ENCODE peak calls at places on chromosomes 11 and 22, in six cellular contexts. One of them, this sample, is unnamed.
A peak's percentile ranks its signal among the peaks of the same experiment; 100 is the strongest.

GRCh38 chr11:833849-834311 is 1.1 kb downstream of the CD151 start:
- DNase-seq in gastrocnemius medialis: peak; percentile 68
- DNase-seq in SJCRH30: no peak
- DNase-seq in aorta: no peak
- DNase-seq in heart left ventricle: no peak
- DNase-seq in A673: no peak
- DNase-seq in this sample: peak; percentile 43

GRCh38 chr11:109864834-109865557 is 228.2 kb upstream of the ZC3H12C start:
- DNase-seq in A673: peak; percentile 81
- DNase-seq in gastrocnemius medialis: no peak
- DNase-seq in SJCRH30: no peak
- DNase-seq in heart left ventricle: no peak
- DNase-seq in aorta: no peak
- DNase-seq in this sample: no peak

GRCh38 chr22:26707581-26707980 is 50.2 kb downstream of the MIAT start:
- DNase-seq in gastrocnemius medialis: no peak
- DNase-seq in A673: peak; percentile 23
- DNase-seq in SJCRH30: no peak
- DNase-seq in heart left ventricle: no peak
- DNase-seq in aorta: no peak
- DNase-seq in this sample: no peak

GRCh38 chr22:23565288-23565941 is 14.7 kb downstream of the IGLL1 start:
- DNase-seq in SJCRH30: no peak
- DNase-seq in heart left ventricle: no peak
- DNase-seq in gastrocnemius medialis: no peak
- DNase-seq in A673: peak; percentile 33
- DNase-seq in aorta: peak; percentile 62
- DNase-seq in this sample: no peak

GRCh38 chr11:94417386-94417987 is 16.3 kb upstream of the GPR83 start:
- DNase-seq in heart left ventricle: no peak
- DNase-seq in SJCRH30: peak; percentile 22
- DNase-seq in aorta: no peak
- DNase-seq in A673: peak; percentile 45
- DNase-seq in gastrocnemius medialis: no peak
- DNase-seq in this sample: no peak

GRCh38 chr11:129643031-129643721 is 172.5 kb upstream of the TMEM45B start:
- DNase-seq in SJCRH30: no peak
- DNase-seq in aorta: no peak
- DNase-seq in heart left ventricle: no peak
- DNase-seq in gastrocnemius medialis: peak; percentile 20
- DNase-seq in A673: peak; percentile 51
- DNase-seq in this sample: no peak

GRCh38 chr22:36221799-36222751 is 17.3 kb downstream of the APOL2 start:
- DNase-seq in A673: peak; percentile 49
- DNase-seq in aorta: no peak
- DNase-seq in SJCRH30: peak; percentile 15
- DNase-seq in heart left ventricle: peak; percentile 59
- DNase-seq in gastrocnemius medialis: peak; percentile 40
- DNase-seq in this sample: peak; percentile 68

GRCh38 chr22:19816372-19817119 is 38.1 kb downstream of the GNB1L start:
- DNase-seq in SJCRH30: no peak
- DNase-seq in A673: no peak
- DNase-seq in gastrocnemius medialis: no peak
- DNase-seq in heart left ventricle: no peak
- DNase-seq in aorta: no peak
- DNase-seq in this sample: peak; percentile 9

GRCh38 chr11:118679483-118679882 is at the start of gene TREH:
- DNase-seq in gastrocnemius medialis: no peak
- DNase-seq in aorta: peak; percentile 48
- DNase-seq in A673: no peak
- DNase-seq in heart left ventricle: no peak
- DNase-seq in SJCRH30: no peak
- DNase-seq in this sample: peak; percentile 81

GRCh38 chr11:342328-342727 is 21.7 kb upstream of the IFITM3 start:
- DNase-seq in SJCRH30: no peak
- DNase-seq in aorta: peak; percentile 3
- DNase-seq in A673: no peak
- DNase-seq in heart left ventricle: no peak
- DNase-seq in gastrocnemius medialis: no peak
- DNase-seq in this sample: no peak

GRCh38 chr11:7437706-7438105 is 47.6 kb upstream of the OLFML1 start:
- DNase-seq in aorta: no peak
- DNase-seq in heart left ventricle: no peak
- DNase-seq in A673: no peak
- DNase-seq in gastrocnemius medialis: no peak
- DNase-seq in SJCRH30: no peak
- DNase-seq in this sample: no peak

GRCh38 chr11:33920838-33921613 is 29.1 kb upstream of the LMO2 start:
- DNase-seq in gastrocnemius medialis: no peak
- DNase-seq in A673: peak; percentile 46
- DNase-seq in SJCRH30: no peak
- DNase-seq in aorta: no peak
- DNase-seq in heart left ventricle: no peak
- DNase-seq in this sample: no peak

GRCh38 chr22:39994046-39994565 is 648 bp upstream of the FAM83F start:
- DNase-seq in aorta: peak; percentile 11
- DNase-seq in heart left ventricle: no peak
- DNase-seq in A673: no peak
- DNase-seq in SJCRH30: no peak
- DNase-seq in gastrocnemius medialis: no peak
- DNase-seq in this sample: no peak

GRCh38 chr22:44860311-44860710 is 107.9 kb downstream of the ARHGAP8 start:
- DNase-seq in A673: no peak
- DNase-seq in aorta: no peak
- DNase-seq in heart left ventricle: no peak
- DNase-seq in SJCRH30: peak; percentile 95
- DNase-seq in gastrocnemius medialis: no peak
- DNase-seq in this sample: no peak

GRCh38 chr11:108220721-108221346 is 1.6 kb downstream of the NPAT start:
- DNase-seq in SJCRH30: peak; percentile 5
- DNase-seq in gastrocnemius medialis: no peak
- DNase-seq in aorta: no peak
- DNase-seq in heart left ventricle: no peak
- DNase-seq in A673: no peak
- DNase-seq in this sample: no peak

GRCh38 chr11:120139316-120140069 is 1.6 kb upstream of the TRIM29 start:
- DNase-seq in aorta: no peak
- DNase-seq in SJCRH30: no peak
- DNase-seq in gastrocnemius medialis: no peak
- DNase-seq in heart left ventricle: no peak
- DNase-seq in A673: no peak
- DNase-seq in this sample: peak; percentile 19

GRCh38 chr11:26783997-26784396 is 62.1 kb upstream of the SLC5A12 start:
- DNase-seq in aorta: no peak
- DNase-seq in gastrocnemius medialis: no peak
- DNase-seq in heart left ventricle: no peak
- DNase-seq in A673: no peak
- DNase-seq in SJCRH30: no peak
- DNase-seq in this sample: no peak

GRCh38 chr11:120224872-120225371 is 14.1 kb downstream of the OAF start:
- DNase-seq in heart left ventricle: peak; percentile 58
- DNase-seq in SJCRH30: peak; percentile 54
- DNase-seq in aorta: no peak
- DNase-seq in gastrocnemius medialis: no peak
- DNase-seq in A673: peak; percentile 54
- DNase-seq in this sample: no peak

GRCh38 chr11:44779736-44780520 is 53.2 kb downstream of the TSPAN18 start:
- DNase-seq in heart left ventricle: no peak
- DNase-seq in gastrocnemius medialis: no peak
- DNase-seq in aorta: no peak
- DNase-seq in SJCRH30: no peak
- DNase-seq in A673: no peak
- DNase-seq in this sample: no peak

GRCh38 chr11:125685228-125685627 is 4.6 kb upstream of the ACRV1 start:
- DNase-seq in gastrocnemius medialis: no peak
- DNase-seq in heart left ventricle: no peak
- DNase-seq in SJCRH30: no peak
- DNase-seq in A673: no peak
- DNase-seq in aorta: no peak
- DNase-seq in this sample: no peak

GRCh38 chr11:73647459-73648100 is 1.2 kb downstream of the PLEKHB1 start:
- DNase-seq in SJCRH30: peak; percentile 92
- DNase-seq in heart left ventricle: peak; percentile 90
- DNase-seq in aorta: peak; percentile 96
- DNase-seq in gastrocnemius medialis: peak; percentile 86
- DNase-seq in A673: peak; percentile 92
- DNase-seq in this sample: peak; percentile 94

GRCh38 chr11:57668467-57668890 is 565 bp downstream of the ZDHHC5 start:
- DNase-seq in aorta: no peak
- DNase-seq in A673: no peak
- DNase-seq in gastrocnemius medialis: no peak
- DNase-seq in heart left ventricle: no peak
- DNase-seq in SJCRH30: no peak
- DNase-seq in this sample: no peak

GRCh38 chr11:77141034-77141433 is 13.0 kb downstream of the MYO7A start:
- DNase-seq in aorta: no peak
- DNase-seq in A673: no peak
- DNase-seq in gastrocnemius medialis: no peak
- DNase-seq in heart left ventricle: no peak
- DNase-seq in SJCRH30: no peak
- DNase-seq in this sample: no peak

GRCh38 chr11:6249822-6250555 is 9.6 kb upstream of the CCKBR start:
- DNase-seq in heart left ventricle: peak; percentile 50
- DNase-seq in aorta: peak; percentile 93
- DNase-seq in gastrocnemius medialis: peak; percentile 47
- DNase-seq in SJCRH30: peak; percentile 57
- DNase-seq in A673: peak; percentile 79
- DNase-seq in this sample: peak; percentile 93

GRCh38 chr11:36683823-36684222 is 85.8 kb upstream of the RAG2 start:
- DNase-seq in SJCRH30: no peak
- DNase-seq in gastrocnemius medialis: no peak
- DNase-seq in aorta: no peak
- DNase-seq in A673: no peak
- DNase-seq in heart left ventricle: no peak
- DNase-seq in this sample: no peak

GRCh38 chr22:37223965-37224551 is 11.8 kb upstream of the SSTR3 start:
- DNase-seq in SJCRH30: no peak
- DNase-seq in heart left ventricle: no peak
- DNase-seq in A673: no peak
- DNase-seq in aorta: no peak
- DNase-seq in gastrocnemius medialis: no peak
- DNase-seq in this sample: no peak

GRCh38 chr11:17563248-17563647 is 16.2 kb downstream of the OTOG start:
- DNase-seq in aorta: peak; percentile 48
- DNase-seq in A673: no peak
- DNase-seq in SJCRH30: peak; percentile 62
- DNase-seq in gastrocnemius medialis: no peak
- DNase-seq in heart left ventricle: no peak
- DNase-seq in this sample: peak; percentile 22

GRCh38 chr11:70854891-70855556 is 397.4 kb downstream of the SHANK2 start:
- DNase-seq in gastrocnemius medialis: no peak
- DNase-seq in A673: no peak
- DNase-seq in aorta: no peak
- DNase-seq in SJCRH30: no peak
- DNase-seq in heart left ventricle: no peak
- DNase-seq in this sample: no peak

GRCh38 chr11:120784566-120785251 is 239.2 kb upstream of the TBCEL start:
- DNase-seq in heart left ventricle: no peak
- DNase-seq in A673: no peak
- DNase-seq in SJCRH30: no peak
- DNase-seq in aorta: no peak
- DNase-seq in gastrocnemius medialis: no peak
- DNase-seq in this sample: no peak

GRCh38 chr11:23540101-23540561 is 679.9 kb upstream of the CCDC179 start:
- DNase-seq in A673: peak; percentile 55
- DNase-seq in SJCRH30: peak; percentile 73
- DNase-seq in heart left ventricle: no peak
- DNase-seq in gastrocnemius medialis: no peak
- DNase-seq in aorta: no peak
- DNase-seq in this sample: no peak

GRCh38 chr22:39427751-39428596 is 28.4 kb downstream of the TAB1 start:
- DNase-seq in A673: no peak
- DNase-seq in aorta: peak; percentile 63
- DNase-seq in SJCRH30: no peak
- DNase-seq in gastrocnemius medialis: no peak
- DNase-seq in heart left ventricle: no peak
- DNase-seq in this sample: no peak

GRCh38 chr11:134737563-134738510 is 325.8 kb upstream of the B3GAT1 start:
- DNase-seq in SJCRH30: no peak
- DNase-seq in aorta: no peak
- DNase-seq in A673: no peak
- DNase-seq in heart left ventricle: no peak
- DNase-seq in gastrocnemius medialis: no peak
- DNase-seq in this sample: no peak
- H3K4me1 ChIP-seq in SJCRH30: no peaks in the 10 kb centered on the region
- H3K4me1 ChIP-seq in aorta: peaks cover 3% of the 10 kb centered on the region
- H3K4me1 ChIP-seq in A673: no peaks in the 10 kb centered on the region
- H3K4me1 ChIP-seq in heart left ventricle: no peaks in the 10 kb centered on the region
- H3K4me1 ChIP-seq in gastrocnemius medialis: no peaks in the 10 kb centered on the region
- H3K4me1 ChIP-seq in this sample: peaks cover 17% of the 10 kb centered on the region

GRCh38 chr22:49953680-49954344 is 6.8 kb upstream of the PIM3 start:
- DNase-seq in gastrocnemius medialis: peak; percentile 74
- DNase-seq in aorta: no peak
- DNase-seq in heart left ventricle: no peak
- DNase-seq in SJCRH30: no peak
- DNase-seq in A673: no peak
- DNase-seq in this sample: no peak
- H3K4me1 ChIP-seq in gastrocnemius medialis: peaks cover 34% of the 10 kb centered on the region
- H3K4me1 ChIP-seq in aorta: no peaks in the 10 kb centered on the region
- H3K4me1 ChIP-seq in heart left ventricle: peaks cover 10% of the 10 kb centered on the region
- H3K4me1 ChIP-seq in SJCRH30: peaks cover 68% of the 10 kb centered on the region
- H3K4me1 ChIP-seq in A673: no peaks in the 10 kb centered on the region
- H3K4me1 ChIP-seq in this sample: peaks cover 76% of the 10 kb centered on the region

GRCh38 chr11:46970913-46971625 is 34.5 kb downstream of the CSTPP1 start:
- DNase-seq in SJCRH30: no peak
- DNase-seq in A673: peak; percentile 47
- DNase-seq in aorta: no peak
- DNase-seq in heart left ventricle: no peak
- DNase-seq in gastrocnemius medialis: no peak
- DNase-seq in this sample: no peak
- H3K4me1 ChIP-seq in SJCRH30: no peaks in the 10 kb centered on the region
- H3K4me1 ChIP-seq in A673: peaks cover 14% of the 10 kb centered on the region
- H3K4me1 ChIP-seq in aorta: no peaks in the 10 kb centered on the region
- H3K4me1 ChIP-seq in heart left ventricle: no peaks in the 10 kb centered on the region
- H3K4me1 ChIP-seq in gastrocnemius medialis: no peaks in the 10 kb centered on the region
- H3K4me1 ChIP-seq in this sample: no peaks in the 10 kb centered on the region

DNA sequence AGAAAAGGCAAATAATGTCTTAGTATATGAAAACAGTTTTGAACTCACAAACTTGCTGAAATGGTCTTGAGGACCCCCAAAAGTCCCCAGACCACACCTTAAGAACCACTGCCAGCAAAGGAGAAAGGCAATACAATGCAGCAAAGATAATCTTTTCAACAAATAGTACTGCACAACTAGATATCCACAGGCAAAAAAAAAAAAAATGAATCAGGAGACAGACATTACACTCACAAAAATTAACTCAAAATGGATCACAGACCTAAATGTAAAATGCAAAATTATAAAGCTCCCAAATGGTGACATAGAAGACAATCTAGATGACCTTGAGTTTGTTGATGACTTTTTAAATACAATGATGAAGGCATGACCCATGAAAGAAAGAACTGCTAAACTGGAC is 8.3 kb downstream of the PICALM start:
- DNase-seq in SJCRH30: no peak
- DNase-seq in aorta: no peak
- DNase-seq in heart left ventricle: no peak
- DNase-seq in gastrocnemius medialis: no peak
- DNase-seq in A673: no peak
- DNase-seq in this sample: no peak
- H3K4me1 ChIP-seq in SJCRH30: peaks cover 18% of the 10 kb centered on the region
- H3K4me1 ChIP-seq in aorta: no peaks in the 10 kb centered on the region
- H3K4me1 ChIP-seq in heart left ventricle: peaks cover 12% of the 10 kb centered on the region
- H3K4me1 ChIP-seq in gastrocnemius medialis: peaks cover 68% of the 10 kb centered on the region
- H3K4me1 ChIP-seq in A673: peaks cover 53% of the 10 kb centered on the region
- H3K4me1 ChIP-seq in this sample: peaks cover 48% of the 10 kb centered on the region